ENCODE peak calls at places on chromosomes 5 and 9, in six cellular contexts. W is GM23248, O is AG04450, G is kidney, R is non-pigmented ciliary epithelial cell, N is NB4. Y is an unnamed sample.

GRCh38 chr5:34881246-34881645 is 34.1 kb downstream of the RAD1 start:
- DNase-seq in W (no peak), R (no peak), N (no peak), G (no peak), O (no peak), Y (no peak)

GRCh38 chr5:123283537-123283936 is 139.7 kb downstream of the CEP120 start:
- DNase-seq in O (no peak), N (no peak), G (no peak), R (no peak), W (no peak), Y (no peak)

GRCh38 chr5:82622205-82622604 is 344.1 kb upstream of the RPS23 start:
- DNase-seq in R (no peak), G (no peak), W (no peak), O (no peak), N (no peak), Y (peak)

GRCh38 chr9:33619666-33620404 is 95.8 kb downstream of the ANKRD18B start:
- DNase-seq in G (no peak), W (peak), O (peak), R (peak), N (peak), Y (peak)

GRCh38 chr9:4927043-4927471 is 58.0 kb upstream of the JAK2 start:
- DNase-seq in N (no peak), W (peak), O (no peak), R (no peak), G (no peak), Y (no peak)

GRCh38 chr9:110065527-110065926 is 142.4 kb downstream of the C9orf152 start:
- DNase-seq in G (no peak), R (no peak), N (peak), W (peak), O (no peak), Y (peak)

GRCh38 chr5:168409601-168410458 is 76.4 kb upstream of the RARS1 start:
- DNase-seq in W (peak), G (no peak), N (no peak), R (peak), O (peak), Y (no peak)

GRCh38 chr5:11197726-11198125 is 436.7 kb upstream of the DAP start:
- DNase-seq in N (no peak), R (no peak), O (no peak), G (no peak), W (no peak), Y (no peak)

GRCh38 chr5:124365491-124365890 is 380.9 kb downstream of the ZNF608 start:
- DNase-seq in R (no peak), W (no peak), G (no peak), N (no peak), O (no peak), Y (no peak)

GRCh38 chr5:6708814-6709213 is 4.4 kb upstream of the TENT4A start:
- DNase-seq in G (no peak), O (no peak), R (no peak), W (no peak), N (no peak), Y (no peak)

GRCh38 chr5:142915840-142916424 is 145.8 kb downstream of the ARHGAP26 start:
- DNase-seq in G (no peak), N (peak), R (no peak), W (peak), O (no peak), Y (no peak)

GRCh38 chr9:135464181-135464580 is 15.4 kb upstream of the PPP1R26 start:
- DNase-seq in O (no peak), W (no peak), R (no peak), N (no peak), G (no peak), Y (no peak)

GRCh38 chr9:14251146-14252071 is 62.5 kb downstream of the NFIB start:
- DNase-seq in N (no peak), O (peak), W (peak), G (peak), R (no peak), Y (peak)

GRCh38 chr9:109411818-109412352 is 86.2 kb downstream of the PTPN3 start:
- DNase-seq in W (peak), N (peak), G (no peak), O (peak), R (no peak), Y (no peak)